ENCODE peak calls at places on chromosomes 13 and 19, in six cellular contexts. One of them, this sample, is unnamed.

GRCh38 chr13:49098771-49099512 is 121.2 kb upstream of the MLNR start:
- DNase-seq in stimulated activated naive B cell treated with anti-CD40 and anti-IgM and Interleukin-4, amounts not matched to agents 10 μg/mL and 1 μg/mL and 100 μg/mL, for 72 hours: no peak
- DNase-seq in ovary: no peak
- DNase-seq in fibroblast of the aortic adventitia: peak
- DNase-seq in stimulated activated CD8-positive, alpha-beta memory T cell treated with anti-CD3 and anti-CD28 coated beads, Interleukin-2, amount 100 ng/mL, for 1 hour: no peak
- DNase-seq in nucleus accumbens: no peak
- DNase-seq in this sample: peak

GRCh38 chr13:84917252-84917878 is 881.9 kb downstream of the SLITRK6 start:
- DNase-seq in ovary: no peak
- DNase-seq in stimulated activated naive B cell treated with anti-CD40 and anti-IgM and Interleukin-4, amounts not matched to agents 10 μg/mL and 1 μg/mL and 100 μg/mL, for 72 hours: no peak
- DNase-seq in stimulated activated CD8-positive, alpha-beta memory T cell treated with anti-CD3 and anti-CD28 coated beads, Interleukin-2, amount 100 ng/mL, for 1 hour: no peak
- DNase-seq in fibroblast of the aortic adventitia: peak
- DNase-seq in nucleus accumbens: no peak
- DNase-seq in this sample: peak

GRCh38 chr19:38289955-38290354 is 14.1 kb upstream of the C19orf33 start:
- DNase-seq in nucleus accumbens: no peak
- DNase-seq in ovary: no peak
- DNase-seq in fibroblast of the aortic adventitia: no peak
- DNase-seq in stimulated activated CD8-positive, alpha-beta memory T cell treated with anti-CD3 and anti-CD28 coated beads, Interleukin-2, amount 100 ng/mL, for 1 hour: no peak
- DNase-seq in stimulated activated naive B cell treated with anti-CD40 and anti-IgM and Interleukin-4, amounts not matched to agents 10 μg/mL and 1 μg/mL and 100 μg/mL, for 72 hours: no peak
- DNase-seq in this sample: peak

GRCh38 chr13:98476538-98476966 is 100.4 kb downstream of the STK24 start:
- DNase-seq in ovary: no peak
- DNase-seq in nucleus accumbens: no peak
- DNase-seq in stimulated activated naive B cell treated with anti-CD40 and anti-IgM and Interleukin-4, amounts not matched to agents 10 μg/mL and 1 μg/mL and 100 μg/mL, for 72 hours: peak
- DNase-seq in stimulated activated CD8-positive, alpha-beta memory T cell treated with anti-CD3 and anti-CD28 coated beads, Interleukin-2, amount 100 ng/mL, for 1 hour: peak
- DNase-seq in fibroblast of the aortic adventitia: peak
- DNase-seq in this sample: peak

GRCh38 chr13:42652642-42653415 is 78.9 kb downstream of the TNFSF11 start:
- DNase-seq in stimulated activated CD8-positive, alpha-beta memory T cell treated with anti-CD3 and anti-CD28 coated beads, Interleukin-2, amount 100 ng/mL, for 1 hour: no peak
- DNase-seq in stimulated activated naive B cell treated with anti-CD40 and anti-IgM and Interleukin-4, amounts not matched to agents 10 μg/mL and 1 μg/mL and 100 μg/mL, for 72 hours: no peak
- DNase-seq in ovary: no peak
- DNase-seq in fibroblast of the aortic adventitia: no peak
- DNase-seq in nucleus accumbens: no peak
- DNase-seq in this sample: no peak

GRCh38 chr13:113883314-113883811 is 19.5 kb upstream of the GAS6 start:
- DNase-seq in stimulated activated CD8-positive, alpha-beta memory T cell treated with anti-CD3 and anti-CD28 coated beads, Interleukin-2, amount 100 ng/mL, for 1 hour: no peak
- DNase-seq in nucleus accumbens: no peak
- DNase-seq in stimulated activated naive B cell treated with anti-CD40 and anti-IgM and Interleukin-4, amounts not matched to agents 10 μg/mL and 1 μg/mL and 100 μg/mL, for 72 hours: no peak
- DNase-seq in fibroblast of the aortic adventitia: no peak
- DNase-seq in ovary: no peak
- DNase-seq in this sample: no peak

GRCh38 chr19:35224681-35225604 is 3.6 kb downstream of the FAM187B start:
- DNase-seq in nucleus accumbens: no peak
- DNase-seq in fibroblast of the aortic adventitia: no peak
- DNase-seq in ovary: no peak
- DNase-seq in stimulated activated naive B cell treated with anti-CD40 and anti-IgM and Interleukin-4, amounts not matched to agents 10 μg/mL and 1 μg/mL and 100 μg/mL, for 72 hours: no peak
- DNase-seq in stimulated activated CD8-positive, alpha-beta memory T cell treated with anti-CD3 and anti-CD28 coated beads, Interleukin-2, amount 100 ng/mL, for 1 hour: no peak
- DNase-seq in this sample: no peak

GRCh38 chr13:23750383-23751121 is 138.6 kb downstream of the MIPEP start:
- DNase-seq in ovary: no peak
- DNase-seq in stimulated activated naive B cell treated with anti-CD40 and anti-IgM and Interleukin-4, amounts not matched to agents 10 μg/mL and 1 μg/mL and 100 μg/mL, for 72 hours: no peak
- DNase-seq in nucleus accumbens: no peak
- DNase-seq in fibroblast of the aortic adventitia: no peak
- DNase-seq in stimulated activated CD8-positive, alpha-beta memory T cell treated with anti-CD3 and anti-CD28 coated beads, Interleukin-2, amount 100 ng/mL, for 1 hour: no peak
- DNase-seq in this sample: peak

GRCh38 chr19:11964858-11965645 is at the start of gene ZNF763:
- DNase-seq in stimulated activated naive B cell treated with anti-CD40 and anti-IgM and Interleukin-4, amounts not matched to agents 10 μg/mL and 1 μg/mL and 100 μg/mL, for 72 hours: peak
- DNase-seq in nucleus accumbens: peak
- DNase-seq in fibroblast of the aortic adventitia: peak
- DNase-seq in ovary: peak
- DNase-seq in stimulated activated CD8-positive, alpha-beta memory T cell treated with anti-CD3 and anti-CD28 coated beads, Interleukin-2, amount 100 ng/mL, for 1 hour: peak
- DNase-seq in this sample: peak

GRCh38 chr19:5718579-5719273 is 1.2 kb downstream of the LONP1 start:
- DNase-seq in nucleus accumbens: no peak
- DNase-seq in fibroblast of the aortic adventitia: peak
- DNase-seq in stimulated activated naive B cell treated with anti-CD40 and anti-IgM and Interleukin-4, amounts not matched to agents 10 μg/mL and 1 μg/mL and 100 μg/mL, for 72 hours: no peak
- DNase-seq in stimulated activated CD8-positive, alpha-beta memory T cell treated with anti-CD3 and anti-CD28 coated beads, Interleukin-2, amount 100 ng/mL, for 1 hour: no peak
- DNase-seq in ovary: no peak
- DNase-seq in this sample: peak

GRCh38 chr13:70173236-70173959 is 65.1 kb upstream of the KLHL1 start:
- DNase-seq in fibroblast of the aortic adventitia: no peak
- DNase-seq in nucleus accumbens: no peak
- DNase-seq in ovary: no peak
- DNase-seq in stimulated activated naive B cell treated with anti-CD40 and anti-IgM and Interleukin-4, amounts not matched to agents 10 μg/mL and 1 μg/mL and 100 μg/mL, for 72 hours: no peak
- DNase-seq in stimulated activated CD8-positive, alpha-beta memory T cell treated with anti-CD3 and anti-CD28 coated beads, Interleukin-2, amount 100 ng/mL, for 1 hour: no peak
- DNase-seq in this sample: no peak

GRCh38 chr13:41813426-41813825 is 147.5 kb downstream of the VWA8 start:
- DNase-seq in nucleus accumbens: no peak
- DNase-seq in stimulated activated naive B cell treated with anti-CD40 and anti-IgM and Interleukin-4, amounts not matched to agents 10 μg/mL and 1 μg/mL and 100 μg/mL, for 72 hours: no peak
- DNase-seq in fibroblast of the aortic adventitia: peak
- DNase-seq in stimulated activated CD8-positive, alpha-beta memory T cell treated with anti-CD3 and anti-CD28 coated beads, Interleukin-2, amount 100 ng/mL, for 1 hour: no peak
- DNase-seq in ovary: no peak
- DNase-seq in this sample: peak

GRCh38 chr19:40472516-40472915 is 5.7 kb downstream of the SPTBN4 start:
- DNase-seq in ovary: no peak
- DNase-seq in nucleus accumbens: no peak
- DNase-seq in fibroblast of the aortic adventitia: no peak
- DNase-seq in stimulated activated naive B cell treated with anti-CD40 and anti-IgM and Interleukin-4, amounts not matched to agents 10 μg/mL and 1 μg/mL and 100 μg/mL, for 72 hours: no peak
- DNase-seq in stimulated activated CD8-positive, alpha-beta memory T cell treated with anti-CD3 and anti-CD28 coated beads, Interleukin-2, amount 100 ng/mL, for 1 hour: no peak
- DNase-seq in this sample: no peak

GRCh38 chr13:30105381-30105780 is 202.0 kb downstream of the KATNAL1 start:
- DNase-seq in fibroblast of the aortic adventitia: no peak
- DNase-seq in stimulated activated naive B cell treated with anti-CD40 and anti-IgM and Interleukin-4, amounts not matched to agents 10 μg/mL and 1 μg/mL and 100 μg/mL, for 72 hours: no peak
- DNase-seq in stimulated activated CD8-positive, alpha-beta memory T cell treated with anti-CD3 and anti-CD28 coated beads, Interleukin-2, amount 100 ng/mL, for 1 hour: no peak
- DNase-seq in ovary: no peak
- DNase-seq in nucleus accumbens: no peak
- DNase-seq in this sample: no peak

GRCh38 chr13:106104281-106104901 is 431.1 kb downstream of the EFNB2 start:
- DNase-seq in stimulated activated naive B cell treated with anti-CD40 and anti-IgM and Interleukin-4, amounts not matched to agents 10 μg/mL and 1 μg/mL and 100 μg/mL, for 72 hours: no peak
- DNase-seq in ovary: no peak
- DNase-seq in nucleus accumbens: no peak
- DNase-seq in stimulated activated CD8-positive, alpha-beta memory T cell treated with anti-CD3 and anti-CD28 coated beads, Interleukin-2, amount 100 ng/mL, for 1 hour: no peak
- DNase-seq in fibroblast of the aortic adventitia: peak
- DNase-seq in this sample: peak

GRCh38 chr19:34191355-34191962 is 19.2 kb downstream of the LSM14A start:
- DNase-seq in ovary: no peak
- DNase-seq in stimulated activated CD8-positive, alpha-beta memory T cell treated with anti-CD3 and anti-CD28 coated beads, Interleukin-2, amount 100 ng/mL, for 1 hour: no peak
- DNase-seq in nucleus accumbens: no peak
- DNase-seq in stimulated activated naive B cell treated with anti-CD40 and anti-IgM and Interleukin-4, amounts not matched to agents 10 μg/mL and 1 μg/mL and 100 μg/mL, for 72 hours: no peak
- DNase-seq in fibroblast of the aortic adventitia: no peak
- DNase-seq in this sample: no peak

GRCh38 chr13:102863590-102863989 is 17.8 kb downstream of the ERCC5 start:
- DNase-seq in stimulated activated naive B cell treated with anti-CD40 and anti-IgM and Interleukin-4, amounts not matched to agents 10 μg/mL and 1 μg/mL and 100 μg/mL, for 72 hours: no peak
- DNase-seq in stimulated activated CD8-positive, alpha-beta memory T cell treated with anti-CD3 and anti-CD28 coated beads, Interleukin-2, amount 100 ng/mL, for 1 hour: no peak
- DNase-seq in nucleus accumbens: no peak
- DNase-seq in ovary: no peak
- DNase-seq in fibroblast of the aortic adventitia: no peak
- DNase-seq in this sample: no peak

GRCh38 chr13:53126803-53127202 is 98.2 kb downstream of the OLFM4 start:
- DNase-seq in fibroblast of the aortic adventitia: no peak
- DNase-seq in ovary: no peak
- DNase-seq in stimulated activated CD8-positive, alpha-beta memory T cell treated with anti-CD3 and anti-CD28 coated beads, Interleukin-2, amount 100 ng/mL, for 1 hour: no peak
- DNase-seq in nucleus accumbens: no peak
- DNase-seq in stimulated activated naive B cell treated with anti-CD40 and anti-IgM and Interleukin-4, amounts not matched to agents 10 μg/mL and 1 μg/mL and 100 μg/mL, for 72 hours: no peak
- DNase-seq in this sample: peak

GRCh38 chr13:71864981-71865857 is 1.8 kb downstream of the DACH1 start:
- DNase-seq in nucleus accumbens: no peak
- DNase-seq in fibroblast of the aortic adventitia: no peak
- DNase-seq in stimulated activated naive B cell treated with anti-CD40 and anti-IgM and Interleukin-4, amounts not matched to agents 10 μg/mL and 1 μg/mL and 100 μg/mL, for 72 hours: no peak
- DNase-seq in ovary: no peak
- DNase-seq in stimulated activated CD8-positive, alpha-beta memory T cell treated with anti-CD3 and anti-CD28 coated beads, Interleukin-2, amount 100 ng/mL, for 1 hour: no peak
- DNase-seq in this sample: no peak

GRCh38 chr13:90386090-90386489 is 961.4 kb upstream of the MIR17HG start:
- DNase-seq in nucleus accumbens: no peak
- DNase-seq in stimulated activated naive B cell treated with anti-CD40 and anti-IgM and Interleukin-4, amounts not matched to agents 10 μg/mL and 1 μg/mL and 100 μg/mL, for 72 hours: no peak
- DNase-seq in fibroblast of the aortic adventitia: no peak
- DNase-seq in ovary: no peak
- DNase-seq in stimulated activated CD8-positive, alpha-beta memory T cell treated with anti-CD3 and anti-CD28 coated beads, Interleukin-2, amount 100 ng/mL, for 1 hour: no peak
- DNase-seq in this sample: no peak

This sample was measured in fibroblast of mammary gland.